ENCODE peak calls at places on chromosomes 12 and 14, in five cellular contexts. O is GM12878, Y is GM12892, V is K562, B is HepG2. Z is an unnamed sample.

GRCh38 chr12:124617615-124618014 is 50.2 kb upstream of the NCOR2 start:
- DNase-seq in B (no peak), O (no peak), Y (no peak), V (peak), Z (no peak)

GRCh38 chr14:69685716-69686115 is 74.3 kb downstream of the SUSD6 start:
- DNase-seq in B (peak), V (no peak), Y (no peak), O (no peak), Z (no peak)

GRCh38 chr12:12719496-12719895 is 2.3 kb downstream of the CDKN1B start:
- DNase-seq in V (no peak), B (no peak), Y (no peak), O (peak), Z (no peak)

GRCh38 chr14:55274760-55275159 is 3.5 kb downstream of the FBXO34 start:
- DNase-seq in V (no peak), Y (no peak), O (no peak), B (no peak), Z (no peak)

GRCh38 chr14:52346778-52347177 is 32.7 kb downstream of the PTGER2 start:
- DNase-seq in O (no peak), V (no peak), B (no peak), Y (no peak), Z (no peak)

GRCh38 chr12:64968989-64969819 is 144.8 kb downstream of the TBC1D30 start:
- DNase-seq in V (no peak), O (no peak), B (peak), Y (no peak), Z (no peak)

GRCh38 chr12:32546272-32546671 is 132.8 kb upstream of the DNM1L start:
- DNase-seq in O (no peak), B (peak), Y (no peak), V (no peak), Z (no peak)

GRCh38 chr12:114711689-114712152 is 27.7 kb upstream of the TBX3 start:
- DNase-seq in B (no peak), V (no peak), O (no peak), Y (no peak), Z (no peak)

GRCh38 chr12:1594295-1595025 is at the start of gene FBXL14:
- DNase-seq in Y (peak), V (peak), O (no peak), B (peak), Z (peak)

GRCh38 chr14:72948481-72949138 is 22.3 kb downstream of the DCAF4 start:
- DNase-seq in Y (peak), B (peak), V (peak), O (peak), Z (peak)

GRCh38 chr12:46371718-46372130 is 849 bp downstream of the SLC38A2 start:
- DNase-seq in V (peak), Y (peak), O (no peak), B (no peak), Z (peak)

GRCh38 chr12:41910578-41911331 is 233.9 kb downstream of the GXYLT1 start:
- DNase-seq in B (no peak), O (no peak), V (no peak), Y (no peak), Z (no peak)

GRCh38 chr12:54560374-54560858 is 11.0 kb downstream of the PDE1B start:
- DNase-seq in Y (peak), V (peak), B (no peak), O (peak), Z (peak)

GRCh38 chr12:118354903-118355302 is 17.8 kb downstream of the TAOK3 start:
- DNase-seq in O (no peak), Y (no peak), V (no peak), B (no peak), Z (no peak)

GRCh38 chr12:128911861-128912260 is 58.6 kb downstream of the GLT1D1 start:
- DNase-seq in O (no peak), V (no peak), B (no peak), Y (no peak), Z (no peak)

GRCh38 chr14:103531421-103532215 is 2.6 kb downstream of the TRMT61A start:
- DNase-seq in B (no peak), V (no peak), O (no peak), Y (no peak), Z (no peak)

GRCh38 chr12:85322715-85323114 is 42.7 kb downstream of the ALX1 start:
- DNase-seq in V (no peak), Y (no peak), B (no peak), O (no peak), Z (no peak)

GRCh38 chr14:89307409-89307808 is 109.6 kb downstream of the FOXN3 start:
- DNase-seq in V (no peak), O (no peak), Y (no peak), B (no peak), Z (no peak)

GRCh38 chr12:14665354-14666348 is 30.7 kb downstream of the GUCY2C start:
- DNase-seq in Y (no peak), B (no peak), V (no peak), O (no peak), Z (no peak)

GRCh38 chr14:68976160-68977067 is 2.7 kb downstream of the ACTN1 start:
- DNase-seq in B (peak), Y (no peak), V (no peak), O (no peak), Z (no peak)

GRCh38 chr12:113136128-113136989 is 798 bp upstream of the RASAL1 start:
- DNase-seq in V (peak), B (no peak), Y (peak), O (no peak), Z (no peak)

GRCh38 chr12:94560416-94561221 is 89.7 kb downstream of the TMCC3 start:
- DNase-seq in B (no peak), Y (peak), O (peak), V (no peak), Z (peak)

GRCh38 chr14:32623300-32624093 is 294.4 kb downstream of the AKAP6 start:
- DNase-seq in V (no peak), Y (no peak), O (no peak), B (no peak), Z (no peak)

GRCh38 chr12:40063424-40063823 is 42.5 kb downstream of the SLC2A13 start:
- DNase-seq in Y (no peak), O (no peak), V (no peak), B (no peak), Z (no peak)

GRCh38 chr12:68148261-68148951 is 11.1 kb downstream of the IFNG start:
- DNase-seq in V (no peak), B (no peak), O (no peak), Y (no peak), Z (no peak)

GRCh38 chr12:82174936-82175335 is 183.3 kb downstream of the CCDC59 start:
- DNase-seq in Y (no peak), B (no peak), V (no peak), O (no peak), Z (no peak)

GRCh38 chr12:4268549-4269181 is 4.9 kb upstream of the CCND2 start:
- DNase-seq in Y (no peak), O (no peak), V (no peak), B (no peak), Z (no peak)
- TF ChIP-seq TAF1 in Y (no peak), O (no peak), V (no peak), B (no peak), Z (no peak)

GRCh38 chr14:37045340-37046061 is 126.9 kb downstream of the SLC25A21 start:
- DNase-seq in V (no peak), Y (no peak), B (no peak), O (no peak), Z (no peak)
- TF ChIP-seq POLR2A in V (no peak), Y (no peak), B (no peak), O (no peak), Z (no peak)

GRCh38 chr12:108387771-108388170 is 48.7 kb upstream of the CMKLR1 start:
- DNase-seq in V (no peak), O (no peak), B (no peak), Y (no peak), Z (no peak)
- TF ChIP-seq TAF1 in V (no peak), O (no peak), B (no peak), Y (no peak), Z (no peak)

GRCh38 chr12:7188557-7189397 is 709 bp upstream of the PEX5 start:
- DNase-seq in O (peak), B (peak), V (peak), Y (no peak), Z (peak)

GRCh38 chr12:7190268-7191055 is 976 bp downstream of the PEX5 start:
- DNase-seq in Y (no peak), V (no peak), B (peak), O (no peak), Z (peak)

DNA sequence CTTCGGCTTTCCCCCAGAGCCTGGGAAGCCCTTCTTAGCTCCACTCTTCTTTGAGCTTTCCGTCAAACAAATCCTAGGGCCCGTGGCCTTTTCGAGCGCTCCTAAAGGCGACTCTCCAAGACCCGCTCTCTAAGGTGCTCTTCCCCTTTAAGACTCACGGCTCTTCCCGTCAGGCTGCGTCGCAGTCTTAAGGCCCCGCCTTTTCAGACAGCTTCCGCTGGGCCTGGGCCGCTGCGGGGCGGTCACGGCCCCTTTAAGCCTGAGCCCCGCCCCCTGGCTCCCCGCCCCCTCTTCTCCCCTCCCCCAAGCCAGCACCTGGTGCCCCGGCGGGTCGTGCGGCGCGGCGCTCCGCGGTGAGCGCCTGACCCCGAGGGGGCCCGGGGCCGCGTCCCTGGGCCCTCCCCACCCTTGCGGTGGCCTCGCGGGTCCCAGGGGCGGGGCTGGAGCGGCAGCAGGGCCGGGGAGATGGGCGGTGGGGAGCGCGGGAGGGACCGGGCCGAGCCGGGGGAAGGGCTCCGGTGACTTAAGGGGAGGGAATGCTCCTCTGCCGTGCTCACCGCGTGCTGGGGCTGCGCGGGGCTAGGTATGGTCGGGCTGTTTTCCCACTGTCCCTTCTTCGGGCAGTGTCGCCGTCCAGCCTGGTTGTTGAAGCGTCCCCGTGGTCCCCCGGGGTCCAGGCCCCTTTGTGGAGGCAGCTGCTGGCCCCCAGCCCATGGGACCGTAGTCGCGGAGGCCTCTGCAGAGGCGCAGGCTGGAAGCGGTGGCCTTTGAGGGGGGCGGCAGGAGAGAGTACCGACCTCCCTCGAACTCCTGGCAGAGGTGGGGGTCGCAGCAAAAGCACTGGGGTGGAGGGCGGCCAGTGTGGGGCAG is at the start of gene PEX5:
- DNase-seq in B (peak), O (peak), Y (peak), V (peak), Z (peak)
- TF ChIP-seq POLR2A in B (no peak), O (no peak), Y (no peak), V (no peak), Z (no peak)

GRCh38 chr12:80659512-80660094 is 47.8 kb upstream of the MYF6 start:
- DNase-seq in Y (no peak), V (no peak), O (no peak), B (no peak), Z (no peak)
- TF ChIP-seq TAF1 in Y (no peak), V (no peak), O (no peak), B (no peak), Z (no peak)

GRCh38 chr12:122018937-122019336 is 2.7 kb upstream of the BCL7A start:
- DNase-seq in V (no peak), B (no peak), O (no peak), Y (no peak), Z (no peak)

GRCh38 chr12:122021193-122021821 is 377 bp upstream of the BCL7A start:
- DNase-seq in Y (no peak), O (no peak), B (no peak), V (no peak), Z (no peak)

GRCh38 chr12:122020795-122021192 is 890 bp upstream of the BCL7A start:
- DNase-seq in B (no peak), Y (no peak), V (no peak), O (no peak), Z (no peak)

GRCh38 chr12:122021822-122022392 is at the start of gene BCL7A:
- DNase-seq in O (no peak), B (peak), V (peak), Y (no peak), Z (no peak)

DNA sequence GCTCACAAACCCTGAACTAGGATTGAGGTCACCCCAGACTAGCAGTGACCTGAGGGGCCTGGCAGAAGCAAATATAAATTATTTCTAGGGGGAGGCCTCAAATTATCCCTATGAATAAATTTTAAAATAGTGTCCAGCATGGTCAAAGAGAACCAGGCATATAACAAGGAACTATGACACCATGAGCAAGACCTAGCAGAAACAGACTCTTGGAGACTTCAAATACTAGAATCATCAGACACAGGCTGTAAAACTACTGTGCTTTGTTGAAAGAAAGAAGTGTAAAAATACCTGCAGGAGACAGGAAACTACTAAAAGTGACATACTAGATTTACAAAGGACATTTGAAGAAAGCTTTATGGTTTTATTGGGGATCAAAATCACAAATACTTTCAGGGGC is 3.2 kb upstream of the BCL7A start:
- DNase-seq in O (no peak), Y (no peak), V (no peak), B (no peak), Z (no peak)
- TF ChIP-seq POLR2A in O (no peak), Y (no peak), V (no peak), B (no peak), Z (no peak)

GRCh38 chr12:73947627-73948026 is 590.0 kb upstream of the ATXN7L3B start:
- DNase-seq in B (no peak), O (no peak), V (no peak), Y (no peak), Z (no peak)

GRCh38 chr12:73950506-73950905 is 587.1 kb upstream of the ATXN7L3B start:
- DNase-seq in V (no peak), O (no peak), B (no peak), Y (no peak), Z (no peak)

DNA sequence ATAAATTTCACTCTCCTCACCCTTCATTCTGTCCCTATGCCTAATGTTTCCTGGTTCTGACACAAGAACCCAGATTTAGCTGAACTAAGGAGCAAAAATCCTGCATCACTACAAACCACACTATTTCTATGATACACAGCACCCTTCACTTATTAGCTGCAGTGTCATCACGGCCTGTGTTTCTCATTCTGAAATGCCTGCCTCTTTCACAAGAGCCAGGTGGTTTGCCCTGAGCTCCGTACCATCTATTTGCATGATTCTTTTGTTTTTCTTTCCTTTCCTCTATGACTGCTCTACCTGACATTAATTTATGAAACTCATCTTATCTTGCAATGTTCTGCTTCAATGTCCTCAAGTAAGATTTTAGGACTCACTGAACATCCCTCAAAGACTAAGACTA is 585.3 kb upstream of the ATXN7L3B start:
- DNase-seq in Y (no peak), B (no peak), O (no peak), V (no peak), Z (no peak)
- TF ChIP-seq TAF1 in Y (no peak), B (no peak), O (no peak), V (no peak), Z (no peak)

GRCh38 chr12:127781336-127781735 is 485.6 kb upstream of the TMEM132C start:
- DNase-seq in O (no peak), Y (no peak), B (no peak), V (no peak), Z (no peak)
- TF ChIP-seq POLR2A in O (no peak), Y (no peak), B (no peak), V (no peak), Z (no peak)